ENCODE peak calls at places on chromosomes 2 and 18, in nine cellular contexts. One of them, this sample, is unnamed.

GRCh38 chr2:240333985-240334384 is 101.5 kb upstream of the GPC1 start:
- DNase-seq in EH: no peak
- DNase-seq in HuH-7: no peak
- DNase-seq in neuronal stem cell: no peak
- DNase-seq in heart right ventricle: no peak
- DNase-seq in NCI-H774: no peak
- DNase-seq in activated CD8-positive, alpha-beta memory T cell treated with anti-CD3 and anti-CD28 coated beads, Interleukin-2, amount 10 ng/mL, durations not matched to agents 7 days and 5 days: no peak
- DNase-seq in cerebellum: no peak
- DNase-seq in endothelial cell: no peak
- DNase-seq in this sample: no peak

GRCh38 chr2:121888189-121888557 is 132.7 kb downstream of the TSN start:
- DNase-seq in EH: no peak
- DNase-seq in HuH-7: peak
- DNase-seq in neuronal stem cell: no peak
- DNase-seq in heart right ventricle: no peak
- DNase-seq in NCI-H774: no peak
- DNase-seq in activated CD8-positive, alpha-beta memory T cell treated with anti-CD3 and anti-CD28 coated beads, Interleukin-2, amount 10 ng/mL, durations not matched to agents 7 days and 5 days: no peak
- DNase-seq in cerebellum: no peak
- DNase-seq in endothelial cell: no peak
- DNase-seq in this sample: no peak

GRCh38 chr2:20093263-20094141 is 42.1 kb upstream of the LAPTM4A start:
- DNase-seq in EH: peak
- DNase-seq in HuH-7: peak
- DNase-seq in neuronal stem cell: no peak
- DNase-seq in heart right ventricle: peak
- DNase-seq in NCI-H774: no peak
- DNase-seq in activated CD8-positive, alpha-beta memory T cell treated with anti-CD3 and anti-CD28 coated beads, Interleukin-2, amount 10 ng/mL, durations not matched to agents 7 days and 5 days: no peak
- DNase-seq in cerebellum: peak
- DNase-seq in endothelial cell: peak
- DNase-seq in this sample: no peak

GRCh38 chr18:57794951-57795728 is 8.0 kb downstream of the ATP8B1 start:
- DNase-seq in EH: no peak
- DNase-seq in HuH-7: no peak
- DNase-seq in neuronal stem cell: no peak
- DNase-seq in heart right ventricle: no peak
- DNase-seq in NCI-H774: no peak
- DNase-seq in activated CD8-positive, alpha-beta memory T cell treated with anti-CD3 and anti-CD28 coated beads, Interleukin-2, amount 10 ng/mL, durations not matched to agents 7 days and 5 days: no peak
- DNase-seq in cerebellum: no peak
- DNase-seq in endothelial cell: no peak
- DNase-seq in this sample: no peak

GRCh38 chr2:100640329-100641114 is 77.7 kb downstream of the PDCL3 start:
- DNase-seq in EH: no peak
- DNase-seq in HuH-7: no peak
- DNase-seq in neuronal stem cell: no peak
- DNase-seq in heart right ventricle: no peak
- DNase-seq in NCI-H774: no peak
- DNase-seq in activated CD8-positive, alpha-beta memory T cell treated with anti-CD3 and anti-CD28 coated beads, Interleukin-2, amount 10 ng/mL, durations not matched to agents 7 days and 5 days: no peak
- DNase-seq in cerebellum: no peak
- DNase-seq in endothelial cell: no peak
- DNase-seq in this sample: no peak

GRCh38 chr2:10493636-10494281 is 45.6 kb upstream of the ODC1 start:
- DNase-seq in EH: peak
- DNase-seq in HuH-7: no peak
- DNase-seq in neuronal stem cell: no peak
- DNase-seq in heart right ventricle: no peak
- DNase-seq in NCI-H774: no peak
- DNase-seq in activated CD8-positive, alpha-beta memory T cell treated with anti-CD3 and anti-CD28 coated beads, Interleukin-2, amount 10 ng/mL, durations not matched to agents 7 days and 5 days: peak
- DNase-seq in cerebellum: no peak
- DNase-seq in endothelial cell: no peak
- DNase-seq in this sample: peak

GRCh38 chr2:239675856-239676715 is 275.3 kb upstream of the HDAC4 start:
- DNase-seq in EH: no peak
- DNase-seq in HuH-7: no peak
- DNase-seq in neuronal stem cell: no peak
- DNase-seq in heart right ventricle: no peak
- DNase-seq in NCI-H774: no peak
- DNase-seq in activated CD8-positive, alpha-beta memory T cell treated with anti-CD3 and anti-CD28 coated beads, Interleukin-2, amount 10 ng/mL, durations not matched to agents 7 days and 5 days: peak
- DNase-seq in cerebellum: no peak
- DNase-seq in endothelial cell: no peak
- DNase-seq in this sample: peak

GRCh38 chr2:96407041-96407918 is 71.7 kb downstream of the NCAPH start:
- DNase-seq in EH: peak
- DNase-seq in HuH-7: peak
- DNase-seq in neuronal stem cell: peak
- DNase-seq in heart right ventricle: peak
- DNase-seq in NCI-H774: peak
- DNase-seq in activated CD8-positive, alpha-beta memory T cell treated with anti-CD3 and anti-CD28 coated beads, Interleukin-2, amount 10 ng/mL, durations not matched to agents 7 days and 5 days: peak
- DNase-seq in cerebellum: peak
- DNase-seq in endothelial cell: peak
- DNase-seq in this sample: no peak

GRCh38 chr2:898319-898718 is 52.3 kb upstream of the SNTG2 start:
- DNase-seq in EH: no peak
- DNase-seq in HuH-7: peak
- DNase-seq in neuronal stem cell: no peak
- DNase-seq in heart right ventricle: no peak
- DNase-seq in NCI-H774: no peak
- DNase-seq in activated CD8-positive, alpha-beta memory T cell treated with anti-CD3 and anti-CD28 coated beads, Interleukin-2, amount 10 ng/mL, durations not matched to agents 7 days and 5 days: peak
- DNase-seq in cerebellum: no peak
- DNase-seq in endothelial cell: no peak
- DNase-seq in this sample: peak

GRCh38 chr18:23684515-23685197 is 4.6 kb upstream of the LAMA3 start:
- DNase-seq in EH: peak
- DNase-seq in HuH-7: no peak
- DNase-seq in neuronal stem cell: no peak
- DNase-seq in heart right ventricle: no peak
- DNase-seq in NCI-H774: no peak
- DNase-seq in activated CD8-positive, alpha-beta memory T cell treated with anti-CD3 and anti-CD28 coated beads, Interleukin-2, amount 10 ng/mL, durations not matched to agents 7 days and 5 days: no peak
- DNase-seq in cerebellum: no peak
- DNase-seq in endothelial cell: no peak
- DNase-seq in this sample: no peak

GRCh38 chr2:176096243-176096985 is 3.2 kb upstream of the HOXD12 start:
- DNase-seq in EH: peak
- DNase-seq in HuH-7: no peak
- DNase-seq in neuronal stem cell: no peak
- DNase-seq in heart right ventricle: no peak
- DNase-seq in NCI-H774: no peak
- DNase-seq in activated CD8-positive, alpha-beta memory T cell treated with anti-CD3 and anti-CD28 coated beads, Interleukin-2, amount 10 ng/mL, durations not matched to agents 7 days and 5 days: no peak
- DNase-seq in cerebellum: no peak
- DNase-seq in endothelial cell: no peak
- DNase-seq in this sample: no peak

GRCh38 chr2:145687445-145688104 is 1167.7 kb upstream of the ZEB2 start:
- DNase-seq in EH: peak
- DNase-seq in HuH-7: no peak
- DNase-seq in neuronal stem cell: no peak
- DNase-seq in heart right ventricle: no peak
- DNase-seq in NCI-H774: no peak
- DNase-seq in activated CD8-positive, alpha-beta memory T cell treated with anti-CD3 and anti-CD28 coated beads, Interleukin-2, amount 10 ng/mL, durations not matched to agents 7 days and 5 days: no peak
- DNase-seq in cerebellum: no peak
- DNase-seq in endothelial cell: no peak
- DNase-seq in this sample: no peak

GRCh38 chr2:64982311-64982857 is 6.8 kb upstream of the SLC1A4 start:
- DNase-seq in EH: no peak
- DNase-seq in HuH-7: no peak
- DNase-seq in neuronal stem cell: no peak
- DNase-seq in heart right ventricle: no peak
- DNase-seq in NCI-H774: no peak
- DNase-seq in activated CD8-positive, alpha-beta memory T cell treated with anti-CD3 and anti-CD28 coated beads, Interleukin-2, amount 10 ng/mL, durations not matched to agents 7 days and 5 days: no peak
- DNase-seq in cerebellum: no peak
- DNase-seq in endothelial cell: no peak
- DNase-seq in this sample: no peak

GRCh38 chr18:53747761-53748160 is 476.7 kb downstream of the MBD2 start:
- DNase-seq in EH: no peak
- DNase-seq in HuH-7: no peak
- DNase-seq in neuronal stem cell: no peak
- DNase-seq in heart right ventricle: no peak
- DNase-seq in NCI-H774: no peak
- DNase-seq in activated CD8-positive, alpha-beta memory T cell treated with anti-CD3 and anti-CD28 coated beads, Interleukin-2, amount 10 ng/mL, durations not matched to agents 7 days and 5 days: no peak
- DNase-seq in cerebellum: no peak
- DNase-seq in endothelial cell: no peak
- DNase-seq in this sample: no peak

GRCh38 chr18:5628512-5629255 is 84.9 kb upstream of the EPB41L3 start:
- DNase-seq in EH: peak
- DNase-seq in HuH-7: no peak
- DNase-seq in neuronal stem cell: peak
- DNase-seq in heart right ventricle: peak
- DNase-seq in NCI-H774: no peak
- DNase-seq in activated CD8-positive, alpha-beta memory T cell treated with anti-CD3 and anti-CD28 coated beads, Interleukin-2, amount 10 ng/mL, durations not matched to agents 7 days and 5 days: no peak
- DNase-seq in cerebellum: peak
- DNase-seq in endothelial cell: peak
- DNase-seq in this sample: no peak

GRCh38 chr2:112181571-112182290 is 43.5 kb downstream of the FBLN7 start:
- DNase-seq in EH: no peak
- DNase-seq in HuH-7: no peak
- DNase-seq in neuronal stem cell: no peak
- DNase-seq in heart right ventricle: no peak
- DNase-seq in NCI-H774: peak
- DNase-seq in activated CD8-positive, alpha-beta memory T cell treated with anti-CD3 and anti-CD28 coated beads, Interleukin-2, amount 10 ng/mL, durations not matched to agents 7 days and 5 days: no peak
- DNase-seq in cerebellum: no peak
- DNase-seq in endothelial cell: peak
- DNase-seq in this sample: no peak

GRCh38 chr18:12361770-12362378 is 15.2 kb downstream of the AFG3L2 start:
- DNase-seq in EH: peak
- DNase-seq in HuH-7: no peak
- DNase-seq in neuronal stem cell: no peak
- DNase-seq in heart right ventricle: peak
- DNase-seq in NCI-H774: no peak
- DNase-seq in activated CD8-positive, alpha-beta memory T cell treated with anti-CD3 and anti-CD28 coated beads, Interleukin-2, amount 10 ng/mL, durations not matched to agents 7 days and 5 days: no peak
- DNase-seq in cerebellum: peak
- DNase-seq in endothelial cell: no peak
- DNase-seq in this sample: no peak

GRCh38 chr2:75559633-75560021 is 1.1 kb downstream of the EVA1A start:
- DNase-seq in EH: peak
- DNase-seq in HuH-7: no peak
- DNase-seq in neuronal stem cell: no peak
- DNase-seq in heart right ventricle: no peak
- DNase-seq in NCI-H774: no peak
- DNase-seq in activated CD8-positive, alpha-beta memory T cell treated with anti-CD3 and anti-CD28 coated beads, Interleukin-2, amount 10 ng/mL, durations not matched to agents 7 days and 5 days: no peak
- DNase-seq in cerebellum: no peak
- DNase-seq in endothelial cell: no peak
- DNase-seq in this sample: no peak

GRCh38 chr2:109530712-109531111 is 83.1 kb downstream of the SEPTIN10 start:
- DNase-seq in EH: no peak
- DNase-seq in HuH-7: no peak
- DNase-seq in neuronal stem cell: no peak
- DNase-seq in heart right ventricle: no peak
- DNase-seq in NCI-H774: no peak
- DNase-seq in activated CD8-positive, alpha-beta memory T cell treated with anti-CD3 and anti-CD28 coated beads, Interleukin-2, amount 10 ng/mL, durations not matched to agents 7 days and 5 days: no peak
- DNase-seq in cerebellum: no peak
- DNase-seq in endothelial cell: no peak
- DNase-seq in this sample: peak

GRCh38 chr2:106614511-106615291 is 127.5 kb downstream of the CD8B2 start:
- DNase-seq in EH: no peak
- DNase-seq in HuH-7: peak
- DNase-seq in neuronal stem cell: no peak
- DNase-seq in heart right ventricle: no peak
- DNase-seq in NCI-H774: no peak
- DNase-seq in activated CD8-positive, alpha-beta memory T cell treated with anti-CD3 and anti-CD28 coated beads, Interleukin-2, amount 10 ng/mL, durations not matched to agents 7 days and 5 days: no peak
- DNase-seq in cerebellum: no peak
- DNase-seq in endothelial cell: no peak
- DNase-seq in this sample: no peak

GRCh38 chr2:232325324-232326273 is 53.0 kb upstream of the ALPP start:
- DNase-seq in EH: peak
- DNase-seq in HuH-7: peak
- DNase-seq in neuronal stem cell: peak
- DNase-seq in heart right ventricle: peak
- DNase-seq in NCI-H774: no peak
- DNase-seq in activated CD8-positive, alpha-beta memory T cell treated with anti-CD3 and anti-CD28 coated beads, Interleukin-2, amount 10 ng/mL, durations not matched to agents 7 days and 5 days: peak
- DNase-seq in cerebellum: no peak
- DNase-seq in endothelial cell: peak
- DNase-seq in this sample: peak

GRCh38 chr18:6521804-6522418 is 107.2 kb upstream of the L3MBTL4 start:
- DNase-seq in EH: peak
- DNase-seq in HuH-7: peak
- DNase-seq in neuronal stem cell: no peak
- DNase-seq in heart right ventricle: no peak
- DNase-seq in NCI-H774: peak
- DNase-seq in activated CD8-positive, alpha-beta memory T cell treated with anti-CD3 and anti-CD28 coated beads, Interleukin-2, amount 10 ng/mL, durations not matched to agents 7 days and 5 days: no peak
- DNase-seq in cerebellum: no peak
- DNase-seq in endothelial cell: peak
- DNase-seq in this sample: no peak

GRCh38 chr2:130824492-130825061 is 12.1 kb upstream of the ARHGEF4 start:
- DNase-seq in EH: peak
- DNase-seq in HuH-7: no peak
- DNase-seq in neuronal stem cell: no peak
- DNase-seq in heart right ventricle: no peak
- DNase-seq in NCI-H774: no peak
- DNase-seq in activated CD8-positive, alpha-beta memory T cell treated with anti-CD3 and anti-CD28 coated beads, Interleukin-2, amount 10 ng/mL, durations not matched to agents 7 days and 5 days: peak
- DNase-seq in cerebellum: no peak
- DNase-seq in endothelial cell: no peak
- DNase-seq in this sample: no peak

GRCh38 chr2:25821225-25822056 is 56.8 kb downstream of the ASXL2 start:
- DNase-seq in EH: peak
- DNase-seq in HuH-7: no peak
- DNase-seq in neuronal stem cell: no peak
- DNase-seq in heart right ventricle: no peak
- DNase-seq in NCI-H774: no peak
- DNase-seq in activated CD8-positive, alpha-beta memory T cell treated with anti-CD3 and anti-CD28 coated beads, Interleukin-2, amount 10 ng/mL, durations not matched to agents 7 days and 5 days: no peak
- DNase-seq in cerebellum: no peak
- DNase-seq in endothelial cell: no peak
- DNase-seq in this sample: no peak

GRCh38 chr2:216183459-216183858 is 74.3 kb downstream of the XRCC5 start:
- DNase-seq in EH: no peak
- DNase-seq in HuH-7: no peak
- DNase-seq in neuronal stem cell: no peak
- DNase-seq in heart right ventricle: no peak
- DNase-seq in NCI-H774: no peak
- DNase-seq in activated CD8-positive, alpha-beta memory T cell treated with anti-CD3 and anti-CD28 coated beads, Interleukin-2, amount 10 ng/mL, durations not matched to agents 7 days and 5 days: no peak
- DNase-seq in cerebellum: no peak
- DNase-seq in endothelial cell: no peak
- DNase-seq in this sample: no peak

GRCh38 chr2:238274152-238274865 is 14.1 kb downstream of the PER2 start:
- DNase-seq in EH: no peak
- DNase-seq in HuH-7: no peak
- DNase-seq in neuronal stem cell: no peak
- DNase-seq in heart right ventricle: no peak
- DNase-seq in NCI-H774: no peak
- DNase-seq in activated CD8-positive, alpha-beta memory T cell treated with anti-CD3 and anti-CD28 coated beads, Interleukin-2, amount 10 ng/mL, durations not matched to agents 7 days and 5 days: no peak
- DNase-seq in cerebellum: no peak
- DNase-seq in endothelial cell: no peak
- DNase-seq in this sample: no peak

GRCh38 chr2:102801098-102801718 is 39.4 kb downstream of the TMEM182 start:
- DNase-seq in EH: no peak
- DNase-seq in HuH-7: no peak
- DNase-seq in neuronal stem cell: peak
- DNase-seq in heart right ventricle: peak
- DNase-seq in NCI-H774: no peak
- DNase-seq in activated CD8-positive, alpha-beta memory T cell treated with anti-CD3 and anti-CD28 coated beads, Interleukin-2, amount 10 ng/mL, durations not matched to agents 7 days and 5 days: no peak
- DNase-seq in cerebellum: no peak
- DNase-seq in endothelial cell: no peak
- DNase-seq in this sample: no peak

GRCh38 chr18:40452599-40452998 is 1502.4 kb upstream of the PIK3C3 start:
- DNase-seq in EH: no peak
- DNase-seq in HuH-7: no peak
- DNase-seq in neuronal stem cell: no peak
- DNase-seq in heart right ventricle: no peak
- DNase-seq in NCI-H774: no peak
- DNase-seq in activated CD8-positive, alpha-beta memory T cell treated with anti-CD3 and anti-CD28 coated beads, Interleukin-2, amount 10 ng/mL, durations not matched to agents 7 days and 5 days: no peak
- DNase-seq in cerebellum: no peak
- DNase-seq in endothelial cell: no peak
- DNase-seq in this sample: no peak

This sample was measured in coronary artery.